ENCODE peak calls at places on chromosome 2, in four cellular contexts. C, W, L and A are unnamed samples.

GRCh38 chr2:84832772-84833461 is 48.0 kb downstream of the TRABD2A start:
- DNase-seq in C (no peak), W (peak), L (no peak), A (peak)

GRCh38 chr2:240595381-240596079 is 9.0 kb downstream of the CAPN10 start:
- DNase-seq in C (peak), W (peak), L (peak), A (peak)

GRCh38 chr2:208501217-208501616 is 94.6 kb downstream of the PTH2R start:
- DNase-seq in C (no peak), W (no peak), L (peak), A (no peak)

GRCh38 chr2:173793649-173794565 is 171.3 kb downstream of the SP3 start:
- DNase-seq in C (no peak), W (no peak), L (no peak), A (no peak)

GRCh38 chr2:237165405-237166276 is 80.0 kb downstream of the COPS8 start:
- DNase-seq in C (no peak), W (no peak), L (no peak), A (no peak)

GRCh38 chr2:201938151-201938815 is 95.4 kb upstream of the FZD7 start:
- DNase-seq in C (no peak), W (no peak), L (no peak), A (no peak)

GRCh38 chr2:23354554-23354953 is 30.4 kb upstream of the KLHL29 start:
- DNase-seq in C (no peak), W (peak), L (no peak), A (no peak)

GRCh38 chr2:54658548-54659207 is 64.8 kb upstream of the EML6 start:
- DNase-seq in C (no peak), W (no peak), L (no peak), A (no peak)

GRCh38 chr2:109386004-109386695 is 227.6 kb downstream of the SEPTIN10 start:
- DNase-seq in C (no peak), W (no peak), L (no peak), A (no peak)

GRCh38 chr2:188369365-188369764 is 77.7 kb downstream of the GULP1 start:
- DNase-seq in C (no peak), W (peak), L (peak), A (no peak)

GRCh38 chr2:112542123-112542973 is at the start of gene POLR1B:
- DNase-seq in C (peak), W (peak), L (peak), A (peak)

GRCh38 chr2:197455428-197455827 is 2.1 kb downstream of the COQ10B start:
- DNase-seq in C (no peak), W (no peak), L (no peak), A (no peak)

GRCh38 chr2:54015809-54016703 is 45.3 kb upstream of the PSME4 start:
- DNase-seq in C (no peak), W (no peak), L (peak), A (no peak)

GRCh38 chr2:36701391-36701795 is 4.9 kb downstream of the VIT start:
- DNase-seq in C (no peak), W (no peak), L (peak), A (no peak)

GRCh38 chr2:212814941-212815340 is 276.3 kb upstream of the ERBB4 start:
- DNase-seq in C (no peak), W (no peak), L (no peak), A (no peak)

GRCh38 chr2:118048396-118048795 is 34.5 kb upstream of the CCDC93 start:
- DNase-seq in C (no peak), W (no peak), L (no peak), A (no peak)

GRCh38 chr2:118047273-118047898 is 33.5 kb upstream of the CCDC93 start:
- DNase-seq in C (no peak), W (no peak), L (peak), A (no peak)

GRCh38 chr2:118044849-118045248 is 31.0 kb upstream of the CCDC93 start:
- DNase-seq in C (no peak), W (no peak), L (no peak), A (no peak)

GRCh38 chr2:118044103-118044716 is 30.3 kb upstream of the CCDC93 start:
- DNase-seq in C (no peak), W (no peak), L (no peak), A (no peak)

GRCh38 chr2:118046628-118047210 is 32.8 kb upstream of the CCDC93 start:
- DNase-seq in C (no peak), W (peak), L (no peak), A (no peak)
- TF ChIP-seq CTCF in C (peak), W (peak), L (peak), A (peak)

DNA sequence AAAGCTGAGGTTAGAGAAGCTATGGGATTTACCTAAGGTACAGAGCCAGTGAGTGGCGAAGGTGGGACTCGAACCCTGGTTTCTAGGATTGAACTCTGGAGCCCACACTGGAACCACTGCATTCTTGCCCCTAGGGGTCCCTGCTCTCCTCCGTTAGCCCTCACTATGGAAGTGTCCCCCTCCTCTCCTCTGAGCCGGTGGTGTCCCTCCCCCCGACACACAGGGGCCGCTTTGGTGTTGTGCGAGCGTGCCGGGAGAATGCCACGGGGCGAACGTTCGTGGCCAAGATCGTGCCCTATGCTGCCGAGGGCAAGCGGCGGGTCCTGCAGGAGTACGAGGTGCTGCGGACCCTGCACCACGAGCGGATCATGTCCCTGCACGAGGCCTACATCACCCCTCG is 8.5 kb upstream of the GMPPA start:
- DNase-seq in C (no peak), W (no peak), L (no peak), A (no peak)
- TF ChIP-seq CTCF in C (no peak), W (no peak), L (peak), A (no peak)

GRCh38 chr2:74834806-74835755 is 1.2 kb downstream of the HK2 start:
- DNase-seq in C (no peak), W (peak), L (no peak), A (peak)

GRCh38 chr2:74833418-74834233 is at the start of gene HK2:
- DNase-seq in C (peak), W (peak), L (peak), A (peak)

GRCh38 chr2:74835831-74836674 is 2.1 kb downstream of the HK2 start:
- DNase-seq in C (no peak), W (peak), L (no peak), A (no peak)

GRCh38 chr2:74841663-74842062 is 7.7 kb downstream of the HK2 start:
- DNase-seq in C (no peak), W (no peak), L (no peak), A (no peak)

GRCh38 chr2:74836675-74837401 is 2.9 kb downstream of the HK2 start:
- DNase-seq in C (no peak), W (no peak), L (no peak), A (no peak)
- TF ChIP-seq CTCF in C (no peak), W (no peak), L (no peak), A (no peak)

DNA sequence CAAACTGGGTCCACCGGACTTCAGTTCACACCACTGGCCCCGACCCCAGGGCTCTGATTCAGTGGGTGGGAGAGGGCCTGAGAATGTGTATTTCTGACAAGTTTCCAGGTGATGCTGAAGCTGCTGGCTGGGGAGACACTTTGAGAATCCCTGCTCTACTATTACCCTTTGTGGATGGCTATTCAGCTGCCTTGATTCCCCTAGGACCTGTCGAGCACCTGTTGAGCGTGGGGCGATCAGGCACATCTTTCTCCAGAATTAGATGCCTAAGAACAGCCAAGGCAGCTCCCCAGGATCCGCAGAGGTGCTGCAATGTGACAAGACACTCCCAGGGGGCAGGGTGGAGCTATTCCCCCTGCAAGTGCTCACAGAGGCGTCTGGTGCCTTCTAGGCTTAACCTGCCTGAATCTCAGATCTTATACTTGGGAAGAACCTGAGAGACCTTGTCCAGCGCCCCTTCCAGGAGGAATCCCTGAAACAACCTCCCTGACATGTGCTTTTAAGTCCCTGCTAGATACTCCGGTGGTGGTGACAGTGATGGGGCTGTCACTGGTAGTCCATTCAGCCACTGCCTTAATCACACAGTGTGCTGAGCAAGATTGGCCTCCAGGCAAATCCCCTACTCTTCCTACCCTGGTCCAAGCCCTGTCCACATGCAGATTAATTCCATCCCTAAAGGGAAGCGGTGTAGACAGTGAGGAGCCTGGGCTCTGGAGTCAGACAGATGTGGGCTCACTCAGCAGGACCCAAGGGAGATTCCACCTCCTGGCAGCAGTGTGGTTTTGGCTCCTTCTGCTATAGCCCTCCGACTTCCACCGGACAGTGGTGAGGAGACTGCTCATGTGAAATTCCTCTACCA is 43.4 kb upstream of the OTOF start:
- DNase-seq in C (no peak), W (peak), L (peak), A (no peak)
- TF ChIP-seq CTCF in C (no peak), W (peak), L (peak), A (peak)

DNA sequence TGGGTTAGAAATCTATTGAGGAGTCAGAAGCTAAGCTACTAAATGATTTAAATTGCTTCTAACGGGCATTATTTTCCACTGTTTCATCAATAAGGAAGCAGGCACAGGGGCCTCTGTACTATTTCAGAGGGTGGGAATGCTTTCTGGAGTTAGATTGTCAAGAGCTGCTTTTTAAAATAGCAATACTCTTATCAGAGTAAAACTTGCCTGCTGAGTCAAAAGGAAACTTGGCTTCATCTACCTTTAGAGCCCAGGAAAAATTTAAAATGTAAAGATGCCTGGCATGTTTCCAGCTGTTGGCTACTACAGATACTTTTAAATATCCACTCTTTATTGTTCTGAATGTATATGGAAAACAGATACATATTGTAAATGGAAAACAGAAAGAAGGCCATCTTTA is 79.2 kb downstream of the FIGN start:
- DNase-seq in C (no peak), W (no peak), L (no peak), A (no peak)
- TF ChIP-seq CTCF in C (no peak), W (no peak), L (no peak), A (no peak)

GRCh38 chr2:144242311-144242710 is 277.6 kb downstream of the ZEB2 start:
- DNase-seq in C (no peak), W (no peak), L (no peak), A (no peak)
- TF ChIP-seq CTCF in C (no peak), W (no peak), L (no peak), A (no peak)